ENCODE peak calls at places on chromosomes 6 and 20, in six cellular contexts. G is HL-60; H is right lobe of liver; E is effector memory CD4-positive, alpha-beta T cell; Q is CD8-positive, alpha-beta memory T cell; A is HCT116. Z is an unnamed sample.

GRCh38 chr6:133550026-133550425 is 308.9 kb downstream of the EYA4 start:
- DNase-seq in G (no peak), H (no peak), E (no peak), Q (no peak), A (no peak), Z (no peak)

GRCh38 chr6:43806041-43806757 is 36.2 kb downstream of the VEGFA start:
- DNase-seq in G (no peak), H (peak; percentile 83), E (no peak), Q (no peak), A (no peak), Z (peak; percentile 89)

GRCh38 chr6:280775-281468 is 11.4 kb upstream of the DUSP22 start:
- DNase-seq in G (no peak), H (no peak), E (no peak), Q (no peak), A (no peak), Z (no peak)

GRCh38 chr6:123380257-123380656 is 256.5 kb downstream of the TRDN start:
- DNase-seq in G (no peak), H (no peak), E (no peak), Q (no peak), A (no peak), Z (no peak)

GRCh38 chr6:163745566-163746400 is 331.3 kb downstream of the QKI start:
- DNase-seq in G (no peak), H (no peak), E (no peak), Q (no peak), A (no peak), Z (no peak)

GRCh38 chr6:91816335-91816734 is 1229.5 kb upstream of the MAP3K7 start:
- DNase-seq in G (no peak), H (no peak), E (no peak), Q (no peak), A (no peak), Z (no peak)

GRCh38 chr6:148617522-148617921 is 129.3 kb upstream of the UST start:
- DNase-seq in G (peak; percentile 12), H (no peak), E (no peak), Q (no peak), A (no peak), Z (no peak)

GRCh38 chr6:48068326-48069191 is 42.4 kb downstream of the PTCHD4 start:
- DNase-seq in G (no peak), H (no peak), E (no peak), Q (no peak), A (no peak), Z (no peak)

GRCh38 chr20:57397693-57398108 is 6.5 kb downstream of the RBM38 start:
- DNase-seq in G (no peak), H (peak; percentile 57), E (peak; percentile 50), Q (peak; percentile 73), A (no peak), Z (peak; percentile 8)

GRCh38 chr20:13012886-13013285 is 4.1 kb downstream of the SPTLC3 start:
- DNase-seq in G (no peak), H (no peak), E (no peak), Q (no peak), A (no peak), Z (no peak)

GRCh38 chr6:443621-444175 is 52.1 kb downstream of the IRF4 start:
- DNase-seq in G (no peak), H (no peak), E (no peak), Q (no peak), A (no peak), Z (no peak)

GRCh38 chr6:139443226-139444112 is 69.0 kb upstream of the CITED2 start:
- DNase-seq in G (no peak), H (no peak), E (no peak), Q (no peak), A (no peak), Z (no peak)

GRCh38 chr6:46626228-46626909 is 26.2 kb downstream of the CYP39A1 start:
- DNase-seq in G (no peak), H (no peak), E (no peak), Q (no peak), A (peak; percentile 22), Z (no peak)

GRCh38 chr20:23125625-23126191 is 39.6 kb upstream of the CD93 start:
- DNase-seq in G (peak; percentile 100), H (no peak), E (no peak), Q (no peak), A (no peak), Z (no peak)

GRCh38 chr6:136335736-136336362 is 46.2 kb upstream of the BCLAF1 start:
- DNase-seq in G (no peak), H (no peak), E (no peak), Q (no peak), A (no peak), Z (no peak)

GRCh38 chr20:58439974-58440767 is 51.1 kb downstream of the VAPB start:
- DNase-seq in G (no peak), H (no peak), E (no peak), Q (no peak), A (no peak), Z (no peak)

GRCh38 chr6:72787521-72788031 is 165.7 kb downstream of the KCNQ5 start:
- DNase-seq in G (no peak), H (no peak), E (no peak), Q (no peak), A (no peak), Z (no peak)

GRCh38 chr6:156783958-156784357 is 6.8 kb downstream of the ARID1B start:
- DNase-seq in G (no peak), H (no peak), E (no peak), Q (no peak), A (no peak), Z (no peak)

DNA sequence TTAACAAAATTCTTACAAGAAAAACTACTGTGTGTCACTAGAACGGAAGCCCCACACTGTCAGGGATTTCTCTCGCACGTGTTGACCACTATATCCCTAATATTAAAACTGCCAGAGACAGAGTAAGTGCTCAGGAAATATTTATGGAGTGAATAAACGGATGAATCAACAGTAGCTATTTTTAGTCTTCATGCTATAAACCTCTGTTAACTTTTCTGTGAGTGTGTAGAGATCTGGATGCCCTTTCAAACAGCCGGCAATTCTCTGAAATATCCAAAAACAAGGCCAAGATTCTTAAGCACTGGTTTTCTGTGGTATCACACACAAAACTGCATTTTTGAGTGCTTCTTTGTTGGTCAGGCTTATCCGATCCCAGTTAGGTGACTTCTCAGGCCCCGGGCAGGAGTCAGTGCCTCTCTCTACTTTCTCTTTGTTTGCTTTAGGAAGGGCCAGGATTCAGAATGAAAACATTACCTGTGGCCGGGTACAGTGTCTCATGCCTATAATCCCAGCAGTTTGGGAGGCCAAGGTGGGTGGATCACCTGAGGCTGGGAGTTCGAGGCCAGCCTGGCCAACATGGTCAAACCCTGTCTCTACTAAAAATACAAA is 15.7 kb downstream of the ATP9A start:
- DNase-seq in G (no peak), H (no peak), E (no peak), Q (no peak), A (no peak), Z (no peak)
- H3K27ac ChIP-seq in G (no peak overlapping the region), H (peak overlapping the region; percentile 47), E (no peak overlapping the region), Q (no peak overlapping the region), A (peak overlapping the region; percentile 87), Z (no peak overlapping the region)

GRCh38 chr20:52047811-52048302 is 143.7 kb downstream of the ZFP64 start:
- DNase-seq in G (no peak), H (no peak), E (no peak), Q (peak; percentile 46), A (no peak), Z (no peak)
- H3K27ac ChIP-seq in G (no peak overlapping the region), H (no peak overlapping the region), E (no peak overlapping the region), Q (no peak overlapping the region), A (no peak overlapping the region), Z (no peak overlapping the region)

DNA sequence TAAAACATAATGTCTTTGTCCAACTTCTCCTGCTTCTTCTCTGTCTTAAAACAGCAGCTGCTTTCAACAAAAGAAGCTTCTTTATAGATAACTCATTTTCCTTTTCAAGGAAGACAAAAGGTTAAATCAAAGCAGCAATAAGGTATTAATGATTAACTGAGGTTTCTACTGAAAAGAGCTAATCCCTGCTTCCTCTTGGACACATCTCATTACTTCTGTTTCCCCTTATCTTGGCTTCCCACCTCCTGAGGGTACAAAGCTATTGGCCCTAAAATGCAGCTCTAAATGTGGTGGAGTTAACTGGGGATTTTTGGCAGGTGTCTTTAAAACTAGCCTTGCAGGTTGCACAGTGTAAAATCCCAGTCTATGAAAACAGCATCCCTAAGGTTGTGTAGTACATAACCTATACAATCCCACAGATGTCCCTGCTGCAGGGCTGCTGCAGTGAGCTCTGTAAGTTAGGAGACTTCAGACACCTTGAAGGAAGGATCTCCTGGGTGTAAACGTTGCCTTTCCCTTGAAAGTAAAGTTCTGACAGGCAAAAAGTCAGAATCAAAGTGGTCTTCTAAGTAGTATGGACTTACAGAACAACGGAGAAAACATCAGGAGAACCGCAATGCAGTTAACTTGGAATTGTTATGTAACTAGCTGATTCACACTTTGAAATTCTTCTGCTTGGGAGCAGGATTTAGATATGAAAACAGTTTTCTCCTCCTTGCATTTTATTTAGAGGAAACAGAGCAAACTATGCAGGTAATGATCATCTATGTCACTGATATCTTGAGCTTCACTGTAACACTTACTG is 71.7 kb upstream of the TRAF3IP2 start:
- DNase-seq in G (no peak), H (no peak), E (no peak), Q (no peak), A (no peak), Z (no peak)
- H3K27ac ChIP-seq in G (no peak overlapping the region), H (peak overlapping the region; percentile 15), E (no peak overlapping the region), Q (no peak overlapping the region), A (no peak overlapping the region), Z (no peak overlapping the region)

GRCh38 chr20:3707508-3707899 is 4.9 kb downstream of the SIGLEC1 start:
- DNase-seq in G (no peak), H (peak; percentile 3), E (no peak), Q (no peak), A (no peak), Z (no peak)
- H3K27ac ChIP-seq in G (no peak overlapping the region), H (no peak overlapping the region), E (no peak overlapping the region), Q (no peak overlapping the region), A (no peak overlapping the region), Z (no peak overlapping the region)

DNA sequence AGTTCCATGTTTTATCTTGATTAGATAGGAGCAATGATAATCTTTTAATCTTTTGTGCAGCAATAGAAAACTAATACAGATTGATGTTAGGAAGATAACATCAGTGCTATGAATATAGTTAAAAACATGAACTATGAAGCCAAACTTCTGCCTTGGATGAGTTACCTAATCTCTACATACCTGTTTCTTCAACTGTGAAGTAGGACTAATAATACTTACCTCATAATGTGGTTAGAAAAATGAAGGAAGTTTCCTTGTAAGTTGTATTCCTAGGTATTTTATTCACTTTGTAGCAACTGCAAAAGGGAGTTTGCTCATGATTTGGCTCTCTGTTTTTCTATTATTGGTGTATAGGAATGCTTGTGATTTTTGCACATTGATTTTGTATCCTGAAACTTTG is 111.9 kb downstream of the FRK start:
- DNase-seq in G (no peak), H (no peak), E (no peak), Q (no peak), A (no peak), Z (no peak)
- H3K27ac ChIP-seq in G (no peak overlapping the region), H (no peak overlapping the region), E (no peak overlapping the region), Q (no peak overlapping the region), A (no peak overlapping the region), Z (no peak overlapping the region)

GRCh38 chr20:11409526-11409925 is 508.2 kb upstream of the BTBD3 start:
- DNase-seq in G (no peak), H (no peak), E (no peak), Q (no peak), A (no peak), Z (no peak)
- H3K27ac ChIP-seq in G (no peak overlapping the region), H (no peak overlapping the region), E (no peak overlapping the region), Q (no peak overlapping the region), A (no peak overlapping the region), Z (no peak overlapping the region)